ENCODE peak calls at places on chromosomes 6 and 20, in four cellular contexts. S is CD8-positive, alpha-beta memory T cell; N is mucosa of descending colon; A is right atrium auricular region. B is an unnamed sample.

GRCh38 chr20:46770330-46771194 is 61.1 kb downstream of the SLC2A10 start:
- DNase-seq in N (no peak), A (no peak), S (no peak), B (no peak)

GRCh38 chr6:2518029-2518428 is 232.7 kb downstream of the MYLK4 start:
- DNase-seq in S (no peak), A (no peak), N (no peak), B (no peak)

GRCh38 chr6:6972456-6972855 is 135.3 kb upstream of the RREB1 start:
- DNase-seq in N (no peak), A (no peak), S (no peak), B (peak)

GRCh38 chr6:158765509-158766068 is 53.6 kb downstream of the EZR start:
- DNase-seq in N (no peak), A (no peak), S (no peak), B (no peak)

GRCh38 chr6:85942844-85943243 is 300.2 kb upstream of the SYNCRIP start:
- DNase-seq in N (no peak), S (no peak), A (no peak), B (no peak)

GRCh38 chr20:62662422-62662821 is 20.1 kb downstream of the SLCO4A1 start:
- DNase-seq in S (no peak), N (no peak), A (no peak), B (no peak)

GRCh38 chr6:119172813-119173212 is 94.3 kb upstream of the FAM184A start:
- DNase-seq in N (no peak), A (no peak), S (no peak), B (no peak)

GRCh38 chr20:62391165-62392076 is 4.5 kb downstream of the RPS21 start:
- DNase-seq in A (no peak), S (no peak), N (no peak), B (no peak)

GRCh38 chr6:36326351-36326995 is 10.2 kb downstream of the BNIP5 start:
- DNase-seq in N (no peak), A (no peak), S (no peak), B (no peak)

GRCh38 chr6:163228041-163228440 is 186.5 kb upstream of the QKI start:
- DNase-seq in A (no peak), N (no peak), S (no peak), B (no peak)

GRCh38 chr6:5936611-5937010 is 70.1 kb downstream of the NRN1 start:
- DNase-seq in S (no peak), A (no peak), N (no peak), B (no peak)

GRCh38 chr20:2984956-2985661 is 58.3 kb upstream of the GNRH2 start:
- DNase-seq in A (no peak), N (no peak), S (no peak), B (no peak)

GRCh38 chr6:7920425-7920824 is 9.8 kb upstream of the TXNDC5 start:
- DNase-seq in A (no peak), N (no peak), S (no peak), B (no peak)

GRCh38 chr6:148524509-148524908 is 181.9 kb downstream of the SASH1 start:
- DNase-seq in N (no peak), S (no peak), A (no peak), B (no peak)

GRCh38 chr6:13395272-13396237 is 67.2 kb upstream of the TBC1D7 start:
- DNase-seq in S (no peak), A (peak), N (peak), B (no peak)

GRCh38 chr6:132888701-132889100 is 74.3 kb downstream of the RPS12 start:
- DNase-seq in S (no peak), A (no peak), N (no peak), B (no peak)

GRCh38 chr20:63697357-63697867 is 960 bp downstream of the TNFRSF6B start:
- DNase-seq in A (no peak), N (peak), S (peak), B (no peak)

GRCh38 chr6:149074832-149075258 is 242.7 kb upstream of the TAB2 start:
- DNase-seq in A (no peak), S (no peak), N (no peak), B (no peak)

GRCh38 chr6:77457720-77458349 is 5.5 kb downstream of the HTR1B start:
- DNase-seq in A (peak), N (peak), S (no peak), B (peak)

GRCh38 chr6:110446405-110446804 is 30.0 kb downstream of the SLC22A16 start:
- DNase-seq in A (no peak), S (no peak), N (no peak), B (no peak)

GRCh38 chr20:56924976-56925695 is 296.0 kb downstream of the TFAP2C start:
- DNase-seq in N (no peak), A (no peak), S (no peak), B (peak)

GRCh38 chr6:108689279-108690161 is 128.8 kb downstream of the FOXO3 start:
- DNase-seq in S (no peak), A (peak), N (peak), B (no peak)

GRCh38 chr6:166257911-166258318 is 50.3 kb downstream of the PRR18 start:
- DNase-seq in S (no peak), A (no peak), N (no peak), B (no peak)

GRCh38 chr6:161682982-161683381 is 409.1 kb upstream of the AGPAT4 start:
- DNase-seq in S (no peak), A (no peak), N (no peak), B (no peak)

GRCh38 chr20:34574861-34575260 is 16.3 kb downstream of the MAP1LC3A start:
- DNase-seq in N (no peak), A (no peak), S (no peak), B (no peak)

DNA sequence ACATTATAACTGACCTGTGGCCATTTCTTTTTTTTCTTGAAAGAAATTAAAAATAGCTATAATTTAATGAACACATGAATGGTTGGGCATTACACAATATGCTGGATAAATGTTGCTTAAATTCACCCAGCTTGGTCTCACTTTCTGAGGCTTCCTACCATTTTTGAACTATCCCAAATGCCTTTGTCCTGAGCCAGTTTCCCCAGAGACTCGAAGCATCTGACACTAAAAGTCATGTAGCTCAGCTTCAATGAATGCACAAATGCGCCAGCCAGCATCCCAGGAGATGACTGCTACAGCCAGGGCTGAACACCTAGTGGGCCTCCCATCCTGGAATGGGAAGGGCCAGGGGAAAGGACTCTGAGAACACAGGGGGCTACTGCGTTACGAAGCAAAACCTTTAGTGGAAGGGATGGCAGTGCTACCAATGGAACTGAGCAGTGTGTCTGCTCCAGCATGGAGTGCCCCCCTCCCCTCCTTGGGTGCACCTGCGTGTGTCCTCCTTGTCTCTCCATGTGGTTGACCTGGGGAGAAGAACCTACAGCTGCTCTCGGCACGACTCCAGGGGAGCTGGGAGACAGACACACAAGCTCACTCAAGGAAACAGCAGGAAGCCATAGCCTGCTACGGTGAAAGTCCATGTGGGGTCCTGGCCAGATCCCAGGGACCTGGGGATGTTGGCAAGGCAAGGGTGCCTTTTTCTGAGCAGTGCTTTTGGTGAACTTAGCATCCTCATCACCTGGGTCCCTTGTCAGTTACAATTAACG is 60.9 kb downstream of the IRF4 start:
- DNase-seq in N (no peak), S (no peak), A (no peak), B (no peak)
- H3K4me3 ChIP-seq in N (no peak), S (no peak), A (no peak), B (no peak)

GRCh38 chr20:51532577-51533191 is 9.8 kb downstream of the NFATC2 start:
- DNase-seq in A (no peak), S (peak), N (no peak), B (no peak)
- H3K4me3 ChIP-seq in A (no peak), S (no peak), N (no peak), B (no peak)

GRCh38 chr20:50189681-50190250 is 864 bp upstream of the CEBPB start:
- DNase-seq in S (peak), A (peak), N (peak), B (no peak)
- H3K4me3 ChIP-seq in S (no peak), A (peak), N (peak), B (peak)

GRCh38 chr20:9628166-9628565 is 113.8 kb downstream of the LAMP5 start:
- DNase-seq in A (no peak), S (no peak), N (no peak), B (no peak)
- H3K4me3 ChIP-seq in A (no peak), S (no peak), N (no peak), B (no peak)

DNA sequence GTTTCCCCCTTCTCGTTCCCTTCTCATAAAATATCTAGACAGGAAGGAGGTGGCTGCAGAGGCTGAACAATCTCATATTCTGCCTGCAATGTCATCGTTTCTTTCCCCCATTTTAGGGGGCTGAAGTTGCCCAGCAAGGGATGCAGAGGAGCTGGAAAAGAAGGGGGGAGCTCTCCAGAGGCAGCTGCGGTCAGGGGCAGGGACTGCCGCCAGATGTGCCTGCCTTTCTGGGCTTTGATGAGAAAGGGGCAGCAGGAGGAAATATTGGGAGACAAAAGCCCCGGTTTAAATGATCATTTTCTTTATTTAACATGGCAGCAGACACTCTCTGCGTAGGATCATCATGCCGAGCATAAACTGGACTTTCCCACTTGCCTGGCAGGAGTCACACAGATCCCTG is 22.7 kb upstream of the MMS22L start:
- DNase-seq in S (no peak), N (no peak), A (no peak), B (no peak)
- H3K4me3 ChIP-seq in S (no peak), N (no peak), A (no peak), B (no peak)

B was measured in NT2/D1.